ENCODE peak calls at places on chromosomes 3 and 15, in six cellular contexts. I is NCI-H187; U is left ventricle myocardium inferior; L is stimulated activated CD8-positive, alpha-beta memory T cell treated with anti-CD3 and anti-CD28 coated beads, Interleukin-15, amount 100 ng/mL, for 1 hour; H is psoas muscle; O is stimulated activated naive CD8-positive, alpha-beta T cell treated with anti-CD3 and anti-CD28 coated beads, Interleukin-15, Interleukin-2, amounts not matched to agents 100 U/mL and 50 U/mL, for 24 hours. R is an unnamed sample.

GRCh38 chr3:187368251-187368733 is at the start of gene RTP4:
- DNase-seq in I (peak; percentile 5), U (no peak), L (peak; percentile 4), H (no peak), O (peak; percentile 30), R (peak; percentile 4)

GRCh38 chr15:39181901-39182300 is 399.0 kb upstream of the THBS1 start:
- DNase-seq in I (no peak), U (no peak), L (no peak), H (no peak), O (no peak), R (no peak)

GRCh38 chr15:34241376-34242350 is 16.8 kb downstream of the EMC4 start:
- DNase-seq in I (no peak), U (no peak), L (no peak), H (no peak), O (no peak), R (peak; percentile 31)

GRCh38 chr3:141710888-141711616 is 27.0 kb upstream of the RNF7 start:
- DNase-seq in I (no peak), U (no peak), L (no peak), H (no peak), O (no peak), R (no peak)

GRCh38 chr15:75177360-75178071 is 24.2 kb upstream of the C15orf39 start:
- DNase-seq in I (no peak), U (no peak), L (no peak), H (no peak), O (no peak), R (no peak)

GRCh38 chr3:117398166-117398954 is 688.8 kb downstream of the TUSC7 start:
- DNase-seq in I (peak; percentile 23), U (no peak), L (no peak), H (no peak), O (no peak), R (no peak)

GRCh38 chr3:66692751-66693140 is 191.9 kb upstream of the LRIG1 start:
- DNase-seq in I (no peak), U (no peak), L (no peak), H (no peak), O (no peak), R (no peak)

GRCh38 chr3:149494022-149494758 is 19.7 kb downstream of the TM4SF4 start:
- DNase-seq in I (peak; percentile 15), U (no peak), L (no peak), H (no peak), O (peak; percentile 59), R (no peak)

GRCh38 chr15:37133619-37134018 is 33.3 kb upstream of the MEIS2 start:
- DNase-seq in I (no peak), U (no peak), L (no peak), H (no peak), O (no peak), R (no peak)

GRCh38 chr3:143040264-143040879 is 39.0 kb downstream of the U2SURP start:
- DNase-seq in I (no peak), U (no peak), L (no peak), H (no peak), O (no peak), R (no peak)

GRCh38 chr3:38730281-38730680 is 80.8 kb upstream of the SCN5A start:
- DNase-seq in I (no peak), U (no peak), L (no peak), H (no peak), O (no peak), R (no peak)

GRCh38 chr3:138332472-138333073 is 2.9 kb upstream of the NME9 start:
- DNase-seq in I (no peak), U (no peak), L (no peak), H (no peak), O (no peak), R (peak; percentile 69)

GRCh38 chr3:27659279-27660021 is 62.7 kb downstream of the EOMES start:
- DNase-seq in I (no peak), U (peak; percentile 63), L (peak; percentile 16), H (peak; percentile 64), O (peak; percentile 55), R (no peak)

GRCh38 chr15:61186905-61187865 is 41.9 kb downstream of the RORA start:
- DNase-seq in I (no peak), U (peak; percentile 47), L (no peak), H (peak; percentile 77), O (no peak), R (peak; percentile 13)

GRCh38 chr3:133390715-133391114 is 9.1 kb upstream of the BFSP2 start:
- DNase-seq in I (no peak), U (no peak), L (no peak), H (no peak), O (no peak), R (no peak)

GRCh38 chr3:71681224-71681668 is 44.0 kb downstream of the EIF4E3 start:
- DNase-seq in I (no peak), U (peak; percentile 43), L (no peak), H (peak; percentile 69), O (peak; percentile 48), R (no peak)

GRCh38 chr3:196115678-196116083 is 33.8 kb upstream of the TFRC start:
- DNase-seq in I (no peak), U (no peak), L (no peak), H (no peak), O (no peak), R (no peak)

GRCh38 chr15:71114887-71115566 is at the start of gene THSD4:
- DNase-seq in I (no peak), U (peak; percentile 75), L (peak; percentile 23), H (peak; percentile 86), O (peak; percentile 76), R (peak; percentile 24)

GRCh38 chr3:117439812-117440211 is 730.2 kb downstream of the TUSC7 start:
- DNase-seq in I (no peak), U (no peak), L (no peak), H (no peak), O (no peak), R (no peak)

R was measured in cerebellum.